ENCODE peak calls at places on chromosomes 16 and 17, in nine cellular contexts. One of them, this sample, is unnamed.
A peak's percentile ranks its signal among the peaks of the same experiment; 100 is the strongest.

GRCh38 chr16:17835118-17835949 is 364.6 kb upstream of the XYLT1 start:
- DNase-seq in PC-9: no peak
- DNase-seq in fibroblast of mammary gland: peak; percentile 88
- DNase-seq in AG04450: no peak
- DNase-seq in ovary: no peak
- DNase-seq in GM12865: no peak
- DNase-seq in keratinocyte: no peak
- DNase-seq in fibroblast of pulmonary artery: no peak
- DNase-seq in left ventricle myocardium inferior: no peak
- DNase-seq in this sample: no peak

GRCh38 chr16:2015117-2015946 is 4.3 kb upstream of the NPW start:
- DNase-seq in keratinocyte: no peak
- DNase-seq in left ventricle myocardium inferior: no peak
- DNase-seq in GM12865: no peak
- DNase-seq in AG04450: no peak
- DNase-seq in fibroblast of pulmonary artery: no peak
- DNase-seq in PC-9: peak; percentile 95
- DNase-seq in fibroblast of mammary gland: peak; percentile 69
- DNase-seq in ovary: no peak
- DNase-seq in this sample: peak; percentile 65

GRCh38 chr17:76136276-76137025 is 4.6 kb downstream of the FOXJ1 start:
- DNase-seq in AG04450: no peak
- DNase-seq in GM12865: no peak
- DNase-seq in left ventricle myocardium inferior: no peak
- DNase-seq in fibroblast of pulmonary artery: no peak
- DNase-seq in fibroblast of mammary gland: no peak
- DNase-seq in keratinocyte: no peak
- DNase-seq in PC-9: no peak
- DNase-seq in ovary: no peak
- DNase-seq in this sample: no peak

GRCh38 chr17:53538129-53538617 is 284.6 kb upstream of the KIF2B start:
- DNase-seq in PC-9: no peak
- DNase-seq in fibroblast of mammary gland: no peak
- DNase-seq in GM12865: no peak
- DNase-seq in AG04450: no peak
- DNase-seq in keratinocyte: no peak
- DNase-seq in fibroblast of pulmonary artery: no peak
- DNase-seq in left ventricle myocardium inferior: no peak
- DNase-seq in ovary: no peak
- DNase-seq in this sample: no peak

GRCh38 chr16:31714899-31715504 is 158.6 kb upstream of the ZNF267 start:
- DNase-seq in left ventricle myocardium inferior: no peak
- DNase-seq in fibroblast of pulmonary artery: no peak
- DNase-seq in AG04450: no peak
- DNase-seq in fibroblast of mammary gland: peak; percentile 14
- DNase-seq in GM12865: no peak
- DNase-seq in keratinocyte: no peak
- DNase-seq in ovary: no peak
- DNase-seq in PC-9: no peak
- DNase-seq in this sample: no peak

GRCh38 chr17:81396278-81396721 is 1.0 kb downstream of the BAHCC1 start:
- DNase-seq in fibroblast of pulmonary artery: no peak
- DNase-seq in PC-9: no peak
- DNase-seq in fibroblast of mammary gland: peak; percentile 26
- DNase-seq in AG04450: no peak
- DNase-seq in keratinocyte: no peak
- DNase-seq in GM12865: no peak
- DNase-seq in ovary: no peak
- DNase-seq in left ventricle myocardium inferior: no peak
- DNase-seq in this sample: no peak

GRCh38 chr17:16947470-16947869 is 24.4 kb downstream of the TNFRSF13B start:
- DNase-seq in AG04450: no peak
- DNase-seq in left ventricle myocardium inferior: no peak
- DNase-seq in ovary: no peak
- DNase-seq in fibroblast of mammary gland: no peak
- DNase-seq in PC-9: no peak
- DNase-seq in GM12865: peak; percentile 86
- DNase-seq in fibroblast of pulmonary artery: no peak
- DNase-seq in keratinocyte: no peak
- DNase-seq in this sample: no peak

GRCh38 chr17:10197721-10198508 is 491 bp downstream of the GAS7 start:
- DNase-seq in fibroblast of pulmonary artery: no peak
- DNase-seq in PC-9: no peak
- DNase-seq in fibroblast of mammary gland: no peak
- DNase-seq in AG04450: no peak
- DNase-seq in keratinocyte: no peak
- DNase-seq in left ventricle myocardium inferior: peak; percentile 20
- DNase-seq in GM12865: no peak
- DNase-seq in ovary: peak; percentile 46
- DNase-seq in this sample: no peak

GRCh38 chr17:80569936-80570335 is 25.3 kb downstream of the RPTOR start:
- DNase-seq in ovary: no peak
- DNase-seq in keratinocyte: no peak
- DNase-seq in fibroblast of pulmonary artery: no peak
- DNase-seq in AG04450: no peak
- DNase-seq in fibroblast of mammary gland: no peak
- DNase-seq in GM12865: no peak
- DNase-seq in PC-9: no peak
- DNase-seq in left ventricle myocardium inferior: no peak
- DNase-seq in this sample: no peak

GRCh38 chr16:84520778-84521770 is 16.6 kb upstream of the MEAK7 start:
- DNase-seq in GM12865: no peak
- DNase-seq in keratinocyte: no peak
- DNase-seq in fibroblast of mammary gland: peak; percentile 66
- DNase-seq in AG04450: no peak
- DNase-seq in PC-9: no peak
- DNase-seq in fibroblast of pulmonary artery: no peak
- DNase-seq in left ventricle myocardium inferior: no peak
- DNase-seq in ovary: no peak
- DNase-seq in this sample: no peak

GRCh38 chr16:77445321-77445720 is 10.5 kb upstream of the ADAMTS18 start:
- DNase-seq in fibroblast of pulmonary artery: no peak
- DNase-seq in keratinocyte: no peak
- DNase-seq in ovary: no peak
- DNase-seq in AG04450: no peak
- DNase-seq in left ventricle myocardium inferior: no peak
- DNase-seq in GM12865: no peak
- DNase-seq in fibroblast of mammary gland: no peak
- DNase-seq in PC-9: no peak
- DNase-seq in this sample: no peak

GRCh38 chr16:68062910-68063393 is 22.2 kb upstream of the NFATC3 start:
- DNase-seq in keratinocyte: no peak
- DNase-seq in ovary: no peak
- DNase-seq in fibroblast of mammary gland: no peak
- DNase-seq in GM12865: no peak
- DNase-seq in PC-9: no peak
- DNase-seq in AG04450: no peak
- DNase-seq in left ventricle myocardium inferior: no peak
- DNase-seq in fibroblast of pulmonary artery: no peak
- DNase-seq in this sample: no peak

GRCh38 chr17:50935201-50936124 is 69.3 kb upstream of the TOB1 start:
- DNase-seq in left ventricle myocardium inferior: no peak
- DNase-seq in fibroblast of mammary gland: no peak
- DNase-seq in keratinocyte: no peak
- DNase-seq in GM12865: no peak
- DNase-seq in fibroblast of pulmonary artery: no peak
- DNase-seq in AG04450: no peak
- DNase-seq in PC-9: peak; percentile 94
- DNase-seq in ovary: peak; percentile 39
- DNase-seq in this sample: no peak

DNA sequence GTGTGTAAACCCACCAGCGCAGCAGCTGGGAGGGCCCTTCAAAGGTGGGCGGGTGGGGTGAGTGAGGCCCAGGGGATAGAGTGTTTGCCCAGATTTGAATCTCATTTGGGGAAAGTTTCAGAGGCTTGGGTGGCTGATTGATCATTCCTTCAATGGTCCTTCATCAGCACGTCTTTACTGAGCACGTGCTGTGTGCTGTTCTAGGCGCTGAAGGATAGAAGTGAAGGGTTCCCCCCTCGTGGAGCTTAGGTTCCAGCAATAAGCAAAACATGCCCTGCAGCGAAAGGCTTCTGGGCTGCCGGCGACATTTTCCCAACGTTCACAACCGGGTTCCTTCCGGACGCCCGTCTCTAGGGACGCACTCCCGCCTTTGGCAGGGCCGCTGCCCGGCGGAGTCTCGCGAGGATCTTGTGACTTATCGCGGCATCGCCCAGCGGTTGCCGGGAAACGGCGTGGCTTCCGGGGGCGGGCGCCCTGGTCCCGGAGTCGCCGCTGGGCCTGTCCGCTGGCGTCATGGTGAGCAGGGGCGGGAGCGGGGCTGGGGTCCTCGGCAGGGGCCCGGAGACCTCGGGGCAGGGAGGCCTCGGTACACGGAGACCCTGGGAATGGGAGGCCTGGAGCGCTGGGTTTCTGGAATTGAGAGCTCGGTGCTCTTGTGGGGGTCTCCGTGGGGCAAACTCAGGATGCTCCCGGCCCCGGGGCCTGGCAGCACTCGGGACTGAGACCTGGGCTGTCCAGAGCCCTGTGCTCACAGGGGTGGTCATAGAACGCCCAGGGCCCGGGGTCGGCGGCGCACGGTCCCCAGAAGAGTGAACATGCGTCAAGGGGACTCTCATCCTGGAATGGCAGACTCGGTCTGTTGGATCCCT is 3.2 kb upstream of the DBNDD1 start:
- DNase-seq in fibroblast of mammary gland: peak; percentile 82
- DNase-seq in left ventricle myocardium inferior: peak; percentile 92
- DNase-seq in keratinocyte: peak; percentile 25
- DNase-seq in GM12865: peak; percentile 93
- DNase-seq in ovary: peak; percentile 95
- DNase-seq in AG04450: peak; percentile 55
- DNase-seq in PC-9: peak; percentile 78
- DNase-seq in fibroblast of pulmonary artery: peak; percentile 90
- DNase-seq in this sample: peak; percentile 84
- H3K4me3 ChIP-seq in fibroblast of mammary gland: peak overlapping the region; percentile 72
- H3K4me3 ChIP-seq in left ventricle myocardium inferior: peak overlapping the region; percentile 80
- H3K4me3 ChIP-seq in keratinocyte: peak overlapping the region; percentile 76
- H3K4me3 ChIP-seq in GM12865: peak overlapping the region; percentile 93
- H3K4me3 ChIP-seq in ovary: peak overlapping the region; percentile 63
- H3K4me3 ChIP-seq in AG04450: peak overlapping the region; percentile 79
- H3K4me3 ChIP-seq in PC-9: peak overlapping the region; percentile 95
- H3K4me3 ChIP-seq in fibroblast of pulmonary artery: peak overlapping the region; percentile 80
- H3K4me3 ChIP-seq in this sample: peak overlapping the region; percentile 83

DNA sequence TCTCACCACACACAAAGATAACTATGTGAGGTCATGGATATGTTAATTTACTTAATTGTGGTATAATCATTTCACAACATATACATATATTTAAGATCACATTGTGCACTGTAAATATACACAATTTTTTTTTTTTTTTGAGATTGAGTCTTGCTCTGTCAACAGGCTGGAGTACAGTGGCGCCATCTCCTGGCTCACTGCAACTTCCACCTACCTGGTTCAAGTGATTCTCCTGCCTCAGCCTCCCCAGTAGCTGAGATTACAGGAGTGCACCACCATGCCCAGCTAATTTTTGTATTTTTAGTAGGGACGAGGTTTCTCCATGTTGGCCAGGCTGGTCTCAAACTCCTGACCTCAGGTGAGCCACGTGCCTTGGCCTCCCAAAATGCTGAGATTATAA is 11.5 kb upstream of the PRSS54 start:
- DNase-seq in fibroblast of pulmonary artery: peak; percentile 55
- DNase-seq in fibroblast of mammary gland: peak; percentile 53
- DNase-seq in ovary: no peak
- DNase-seq in AG04450: no peak
- DNase-seq in keratinocyte: peak; percentile 4
- DNase-seq in left ventricle myocardium inferior: no peak
- DNase-seq in PC-9: no peak
- DNase-seq in GM12865: peak; percentile 73
- DNase-seq in this sample: peak; percentile 31
- TF ChIP-seq CTCF in fibroblast of pulmonary artery: peak; percentile 53
- TF ChIP-seq CTCF in fibroblast of mammary gland: peak; percentile 56
- TF ChIP-seq CTCF in ovary: no peak
- TF ChIP-seq CTCF in AG04450: peak; percentile 50
- TF ChIP-seq CTCF in keratinocyte: peak; percentile 51
- TF ChIP-seq CTCF in left ventricle myocardium inferior: peak; percentile 53
- TF ChIP-seq CTCF in PC-9: peak; percentile 62
- TF ChIP-seq CTCF in GM12865: peak; percentile 59
- TF ChIP-seq CTCF in this sample: peak; percentile 50

GRCh38 chr17:45895304-45895968 is 1.1 kb downstream of the MAPT start:
- DNase-seq in ovary: peak; percentile 27
- DNase-seq in GM12865: no peak
- DNase-seq in PC-9: no peak
- DNase-seq in left ventricle myocardium inferior: peak; percentile 25
- DNase-seq in keratinocyte: no peak
- DNase-seq in AG04450: no peak
- DNase-seq in fibroblast of pulmonary artery: no peak
- DNase-seq in fibroblast of mammary gland: no peak
- DNase-seq in this sample: no peak

GRCh38 chr17:45894022-45894784 is at the start of gene MAPT:
- DNase-seq in fibroblast of mammary gland: peak; percentile 89
- DNase-seq in keratinocyte: peak; percentile 15
- DNase-seq in PC-9: peak; percentile 54
- DNase-seq in ovary: peak; percentile 93
- DNase-seq in left ventricle myocardium inferior: peak; percentile 90
- DNase-seq in GM12865: peak; percentile 86
- DNase-seq in AG04450: peak; percentile 49
- DNase-seq in fibroblast of pulmonary artery: peak; percentile 94
- DNase-seq in this sample: peak; percentile 92

GRCh38 chr17:45895969-45896793 is 1.8 kb downstream of the MAPT start:
- DNase-seq in left ventricle myocardium inferior: no peak
- DNase-seq in AG04450: no peak
- DNase-seq in ovary: no peak
- DNase-seq in fibroblast of pulmonary artery: no peak
- DNase-seq in GM12865: no peak
- DNase-seq in PC-9: no peak
- DNase-seq in keratinocyte: no peak
- DNase-seq in fibroblast of mammary gland: no peak
- DNase-seq in this sample: peak; percentile 4

GRCh38 chr17:45896803-45897693 is 2.7 kb downstream of the MAPT start:
- DNase-seq in GM12865: no peak
- DNase-seq in fibroblast of pulmonary artery: no peak
- DNase-seq in PC-9: no peak
- DNase-seq in ovary: no peak
- DNase-seq in AG04450: no peak
- DNase-seq in fibroblast of mammary gland: no peak
- DNase-seq in keratinocyte: no peak
- DNase-seq in left ventricle myocardium inferior: no peak
- DNase-seq in this sample: no peak

DNA sequence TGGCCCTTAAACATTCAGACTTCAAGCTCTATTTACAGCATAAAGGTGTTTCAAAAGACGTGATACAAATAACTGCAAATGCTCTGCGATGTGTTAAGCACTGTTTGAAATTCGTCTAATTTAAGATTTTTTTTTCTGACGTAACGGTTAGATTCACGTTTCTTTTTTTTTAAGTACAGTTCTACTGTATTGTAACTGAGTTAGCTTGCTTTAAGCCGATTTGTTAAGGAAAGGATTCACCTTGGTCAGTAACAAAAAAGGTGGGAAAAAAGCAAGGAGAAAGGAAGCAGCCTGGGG is 681 bp upstream of the MAPT start:
- DNase-seq in PC-9: no peak
- DNase-seq in left ventricle myocardium inferior: no peak
- DNase-seq in GM12865: no peak
- DNase-seq in fibroblast of mammary gland: no peak
- DNase-seq in AG04450: no peak
- DNase-seq in ovary: no peak
- DNase-seq in fibroblast of pulmonary artery: no peak
- DNase-seq in keratinocyte: no peak
- DNase-seq in this sample: no peak
- H3K4me3 ChIP-seq in PC-9: peak overlapping the region; percentile 54
- H3K4me3 ChIP-seq in left ventricle myocardium inferior: peak overlapping the region; percentile 97
- H3K4me3 ChIP-seq in GM12865: peak overlapping the region; percentile 12
- H3K4me3 ChIP-seq in fibroblast of mammary gland: peak overlapping the region; percentile 48
- H3K4me3 ChIP-seq in AG04450: peak overlapping the region; percentile 66
- H3K4me3 ChIP-seq in ovary: peak overlapping the region; percentile 60
- H3K4me3 ChIP-seq in fibroblast of pulmonary artery: peak overlapping the region; percentile 53
- H3K4me3 ChIP-seq in keratinocyte: peak overlapping the region; percentile 71
- H3K4me3 ChIP-seq in this sample: peak overlapping the region; percentile 76

GRCh38 chr17:3043737-3044365 is 19.6 kb downstream of the OR1D5 start:
- DNase-seq in GM12865: peak; percentile 31
- DNase-seq in ovary: no peak
- DNase-seq in left ventricle myocardium inferior: no peak
- DNase-seq in keratinocyte: no peak
- DNase-seq in PC-9: no peak
- DNase-seq in fibroblast of mammary gland: peak; percentile 14
- DNase-seq in AG04450: no peak
- DNase-seq in fibroblast of pulmonary artery: no peak
- DNase-seq in this sample: no peak
- TF ChIP-seq CTCF in GM12865: peak; percentile 37
- TF ChIP-seq CTCF in ovary: no peak
- TF ChIP-seq CTCF in left ventricle myocardium inferior: no peak
- TF ChIP-seq CTCF in keratinocyte: peak; percentile 40
- TF ChIP-seq CTCF in PC-9: peak; percentile 73
- TF ChIP-seq CTCF in fibroblast of mammary gland: peak; percentile 37
- TF ChIP-seq CTCF in AG04450: no peak
- TF ChIP-seq CTCF in fibroblast of pulmonary artery: peak; percentile 17
- TF ChIP-seq CTCF in this sample: peak; percentile 19